ENCODE peak calls at places on chromosomes 4 and X, in four cellular contexts. P is H1, C is neuronal stem cell, T is mesendoderm. F is an unnamed sample.

GRCh38 chr4:99205104-99205979 is 13.7 kb downstream of the ADH6 start:
- DNase-seq in P (no peak), C (no peak), T (peak), F (no peak)

GRCh38 chrX:68920541-68920940 is 91.7 kb downstream of the EFNB1 start:
- DNase-seq in P (no peak), C (no peak), T (no peak), F (no peak)

GRCh38 chr4:21304061-21304541 is 603.8 kb downstream of the PACRGL start:
- DNase-seq in P (peak), C (peak), T (peak), F (peak)

GRCh38 chr4:123744664-123745290 is 348.2 kb downstream of the SPRY1 start:
- DNase-seq in P (no peak), C (no peak), T (no peak), F (no peak)

GRCh38 chrX:68685722-68686683 is 38.5 kb downstream of the STARD8 start:
- DNase-seq in P (peak), C (no peak), T (peak), F (peak)

GRCh38 chrX:134715930-134716619 is 57.8 kb upstream of the PLAC1 start:
- DNase-seq in P (peak), C (no peak), T (no peak), F (no peak)

GRCh38 chr4:95363966-95364365 is 184.8 kb downstream of the UNC5C start:
- DNase-seq in P (no peak), C (no peak), T (no peak), F (peak)

GRCh38 chrX:39688219-39688575 is 409.6 kb downstream of the BCOR start:
- DNase-seq in P (no peak), C (no peak), T (no peak), F (no peak)

GRCh38 chr4:158945529-158946108 is 157.3 kb upstream of the RAPGEF2 start:
- DNase-seq in P (no peak), C (no peak), T (no peak), F (no peak)

GRCh38 chr4:121583396-121583795 is 113.4 kb downstream of the ANXA5 start:
- DNase-seq in P (no peak), C (no peak), T (no peak), F (no peak)

GRCh38 chr4:106019771-106020170 is 124.5 kb downstream of the NPNT start:
- DNase-seq in P (no peak), C (no peak), T (no peak), F (peak)

GRCh38 chrX:9882669-9883446 is 84.3 kb upstream of the CLDN34 start:
- DNase-seq in P (no peak), C (no peak), T (peak), F (peak)

GRCh38 chrX:137194164-137194563 is 160.4 kb upstream of the GPR101 start:
- DNase-seq in P (peak), C (peak), T (peak), F (no peak)

GRCh38 chrX:40646489-40647306 is 663 bp downstream of the CXorf38 start:
- DNase-seq in P (peak), C (peak), T (peak), F (peak)

GRCh38 chr4:83128235-83128929 is 13.9 kb upstream of the PLAC8 start:
- DNase-seq in P (no peak), C (no peak), T (no peak), F (peak)

GRCh38 chr4:55169352-55169959 is 44.1 kb upstream of the KDR start:
- DNase-seq in P (no peak), C (peak), T (peak), F (peak)

GRCh38 chr4:152825336-152825735 is 45.6 kb downstream of the ARFIP1 start:
- DNase-seq in P (no peak), C (no peak), T (no peak), F (no peak)

GRCh38 chrX:138034136-138034535 is 468.2 kb downstream of the ZIC3 start:
- DNase-seq in P (no peak), C (no peak), T (peak), F (no peak)

GRCh38 chrX:21438792-21439191 is 64.6 kb downstream of the CNKSR2 start:
- DNase-seq in P (no peak), C (no peak), T (no peak), F (no peak)

GRCh38 chrX:119121341-119121740 is 6.3 kb downstream of the KIAA1210 start:
- DNase-seq in P (no peak), C (no peak), T (no peak), F (peak)

GRCh38 chr4:173736840-173737239 is 206.8 kb upstream of the HAND2 start:
- DNase-seq in P (no peak), C (no peak), T (no peak), F (peak)

GRCh38 chr4:3369781-3370660 is 71.7 kb upstream of the HGFAC start:
- DNase-seq in P (peak), C (peak), T (peak), F (peak)

GRCh38 chrX:104335765-104336164 is 81.0 kb upstream of the ESX1 start:
- DNase-seq in P (no peak), C (no peak), T (no peak), F (peak)

GRCh38 chrX:132463411-132463810 is 25.4 kb downstream of the MBNL3 start:
- DNase-seq in P (peak), C (no peak), T (peak), F (no peak)

GRCh38 chr4:61923179-61923578 is 723.1 kb downstream of the ADGRL3 start:
- DNase-seq in P (no peak), C (no peak), T (peak), F (no peak)

GRCh38 chr4:186685744-186686143 is 37.9 kb downstream of the FAT1 start:
- DNase-seq in P (no peak), C (no peak), T (peak), F (peak)

GRCh38 chrX:115029869-115030564 is 12.6 kb upstream of the IL13RA2 start:
- DNase-seq in P (no peak), C (no peak), T (no peak), F (no peak)

GRCh38 chr4:47698837-47699236 is 139.0 kb downstream of the CORIN start:
- DNase-seq in P (no peak), C (no peak), T (no peak), F (no peak)

DNA sequence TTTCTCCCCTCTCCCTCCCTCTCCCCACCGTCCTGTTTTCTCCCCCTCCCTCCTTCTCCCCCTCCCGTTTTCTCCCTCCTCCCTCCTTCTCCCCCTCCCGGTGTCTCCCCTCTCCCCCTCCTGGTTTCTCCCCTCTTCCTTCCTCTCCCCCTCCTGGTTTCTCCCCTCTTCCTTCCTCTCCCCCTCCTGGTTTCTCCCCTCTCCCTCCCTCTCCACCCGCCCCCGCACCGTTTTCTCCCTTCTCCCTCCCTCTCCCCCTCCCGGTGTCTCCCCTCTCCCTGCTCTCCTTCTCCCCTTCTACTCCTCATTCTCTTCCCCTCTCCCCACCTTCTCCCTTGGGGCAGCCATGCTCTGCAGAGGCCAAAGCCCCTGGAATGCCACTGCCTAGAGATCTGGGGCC is 12.1 kb downstream of the SH3TC1 start:
- DNase-seq in P (no peak), C (no peak), T (peak), F (no peak)
- H2BK15ac ChIP-seq in P (peak), C (no peak), T (no peak), F (no peak)

DNA sequence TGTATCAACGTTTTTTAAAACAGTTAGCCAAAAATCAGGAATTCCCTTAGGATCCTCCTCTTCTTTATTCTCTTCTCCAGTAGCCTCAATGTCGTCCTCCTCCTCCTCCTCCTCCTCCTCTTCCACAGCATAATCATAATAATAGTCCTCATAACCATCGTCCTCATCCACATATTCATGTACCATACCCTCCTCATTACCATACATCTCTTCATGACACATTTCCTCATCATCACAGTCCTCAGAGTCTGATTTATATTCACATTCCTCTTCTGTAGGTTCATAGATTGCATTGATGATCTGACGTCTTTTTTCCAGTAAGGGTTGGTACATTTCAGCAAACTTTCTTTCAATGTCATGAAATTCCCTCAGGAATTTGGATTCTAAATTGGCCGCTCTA is 917 bp downstream of the NAP1L2 start:
- DNase-seq in P (no peak), C (no peak), T (no peak), F (no peak)
- H3K9ac ChIP-seq in P (no peak), C (no peak), T (peak), F (peak)

GRCh38 chr4:72313121-72313520 is 255.9 kb downstream of the ADAMTS3 start:
- DNase-seq in P (no peak), C (no peak), T (peak), F (no peak)
- H3K4me3 ChIP-seq in P (no peak), C (no peak), T (no peak), F (peak)

GRCh38 chr4:168540086-168540864 is 43.4 kb downstream of the PALLD start:
- DNase-seq in P (no peak), C (no peak), T (peak), F (peak)
- H2BK15ac ChIP-seq in P (no peak), C (no peak), T (no peak), F (no peak)

GRCh38 chr4:151097759-151098158 is 1.7 kb upstream of the RPS3A start:
- DNase-seq in P (no peak), C (no peak), T (no peak), F (no peak)

GRCh38 chr4:151099976-151100417 is 569 bp downstream of the RPS3A start:
- DNase-seq in P (no peak), C (no peak), T (no peak), F (no peak)

GRCh38 chr4:151100517-151100916 is 1.1 kb downstream of the RPS3A start:
- DNase-seq in P (no peak), C (no peak), T (no peak), F (no peak)

GRCh38 chr4:151099226-151099975 is at the start of gene RPS3A:
- DNase-seq in P (peak), C (peak), T (peak), F (peak)

GRCh38 chr4:151098191-151098590 is 1.2 kb upstream of the RPS3A start:
- DNase-seq in P (no peak), C (no peak), T (no peak), F (no peak)
- H3K9ac ChIP-seq in P (no peak), C (no peak), T (no peak), F (no peak)

GRCh38 chrX:154333837-154334271 is 38.3 kb downstream of the TKTL1 start:
- DNase-seq in P (no peak), C (no peak), T (no peak), F (no peak)
- H3K4me3 ChIP-seq in P (no peak), C (no peak), T (no peak), F (no peak)

F was measured in mesenchymal stem cell.